ENCODE peak calls at places on chromosomes 5 and 9, in six cellular contexts. H is activated gamma-delta T cell treated with Interleukin-2 at 50 U/mL for 16 hours; C is colonic mucosa; U is immature natural killer cell; X is CD4-positive, alpha-beta T cell; F is natural killer cell treated with Interleukin-12 subunit alpha and Interleukin-12 subunit beta and Interleukin-15 and Interleukin-18, amount 100 ng/mL, for 72 hours. Q is an unnamed sample.
A peak's percentile ranks its signal among the peaks of the same experiment; 100 is the strongest.

GRCh38 chr5:88944751-88945507 is 61.9 kb upstream of the MEF2C start:
- DNase-seq in C (no peak), F (no peak), U (no peak), H (no peak), X (no peak), Q (no peak)

GRCh38 chr5:133534566-133534965 is 77.8 kb downstream of the FSTL4 start:
- DNase-seq in C (no peak), U (no peak), F (no peak), H (no peak), X (no peak), Q (no peak)

GRCh38 chr5:179321206-179321987 is 23.9 kb downstream of the ADAMTS2 start:
- DNase-seq in H (no peak), F (peak; percentile 55), U (no peak), X (no peak), C (no peak), Q (no peak)

GRCh38 chr9:134736791-134737489 is 95.3 kb downstream of the COL5A1 start:
- DNase-seq in F (no peak), U (no peak), C (no peak), H (no peak), X (no peak), Q (no peak)

GRCh38 chr5:101080485-101081240 is 177.6 kb upstream of the ST8SIA4 start:
- DNase-seq in U (no peak), C (no peak), X (no peak), H (no peak), F (no peak), Q (no peak)

GRCh38 chr5:121630402-121630801 is 221.3 kb upstream of the FTMT start:
- DNase-seq in F (no peak), H (no peak), C (peak; percentile 16), U (no peak), X (no peak), Q (no peak)

GRCh38 chr9:91025856-91026255 is 224.2 kb downstream of the SYK start:
- DNase-seq in C (no peak), H (no peak), F (no peak), U (no peak), X (no peak), Q (no peak)

GRCh38 chr9:123933401-123933800 is 3.5 kb upstream of the DENND1A start:
- DNase-seq in U (no peak), X (no peak), C (no peak), F (no peak), H (no peak), Q (no peak)

GRCh38 chr9:6640268-6641072 is 5.1 kb downstream of the GLDC start:
- DNase-seq in C (no peak), X (no peak), H (no peak), U (no peak), F (no peak), Q (no peak)

GRCh38 chr5:130316971-130317421 is 412.7 kb downstream of the CHSY3 start:
- DNase-seq in X (no peak), U (no peak), F (no peak), C (no peak), H (no peak), Q (no peak)

GRCh38 chr5:82167372-82167771 is 110.8 kb downstream of the RPS23 start:
- DNase-seq in C (no peak), U (no peak), F (no peak), H (no peak), X (no peak), Q (no peak)

GRCh38 chr5:168889039-168889438 is 309.9 kb upstream of the PANK3 start:
- DNase-seq in U (no peak), X (no peak), H (no peak), F (no peak), C (no peak), Q (no peak)

GRCh38 chr9:138010861-138011260 is 133.3 kb downstream of the CACNA1B start:
- DNase-seq in F (no peak), H (no peak), U (no peak), C (no peak), X (no peak), Q (no peak)

GRCh38 chr5:96175090-96175489 is 213.4 kb upstream of the ELL2 start:
- DNase-seq in C (no peak), X (no peak), F (no peak), U (no peak), H (no peak), Q (no peak)

GRCh38 chr9:105119166-105119565 is 125.3 kb upstream of the SLC44A1 start:
- DNase-seq in X (no peak), C (no peak), F (no peak), H (no peak), U (no peak), Q (no peak)

GRCh38 chr5:57215629-57216195 is 41.9 kb downstream of the GPBP1 start:
- DNase-seq in C (no peak), X (no peak), F (no peak), H (no peak), U (no peak), Q (no peak)

GRCh38 chr9:128724744-128725211 is 851 bp upstream of the ZDHHC12 start:
- DNase-seq in X (peak; percentile 8), U (no peak), F (no peak), H (no peak), C (peak; percentile 89), Q (no peak)

GRCh38 chr5:167639213-167639612 is 652.2 kb upstream of the WWC1 start:
- DNase-seq in F (no peak), X (no peak), C (no peak), H (no peak), U (no peak), Q (no peak)

GRCh38 chr5:163506726-163507125 is 1.3 kb downstream of the MAT2B start:
- DNase-seq in U (no peak), X (no peak), H (no peak), C (no peak), F (no peak), Q (no peak)

GRCh38 chr5:77629553-77630245 is 8.8 kb downstream of the OTP start:
- DNase-seq in H (no peak), F (no peak), C (no peak), X (no peak), U (no peak), Q (no peak)

GRCh38 chr5:1374030-1374679 is 29.3 kb upstream of the CLPTM1L start:
- DNase-seq in H (no peak), X (no peak), F (peak; percentile 60), U (peak; percentile 80), C (no peak), Q (peak; percentile 19)

GRCh38 chr5:149381986-149382338 is 2.9 kb upstream of the IL17B start:
- DNase-seq in F (peak; percentile 82), H (peak; percentile 73), U (peak; percentile 46), X (peak; percentile 65), C (peak; percentile 81), Q (peak; percentile 39)

GRCh38 chr5:32679218-32679617 is 31.9 kb upstream of the NPR3 start:
- DNase-seq in U (no peak), C (no peak), F (no peak), X (no peak), H (no peak), Q (no peak)

GRCh38 chr9:113587471-113588031 is 124.0 kb downstream of the RGS3 start:
- DNase-seq in X (peak; percentile 19), F (no peak), U (no peak), H (peak; percentile 25), C (no peak), Q (no peak)

GRCh38 chr9:89639367-89639795 is 34.6 kb downstream of the GADD45G start:
- DNase-seq in H (no peak), F (no peak), X (no peak), U (no peak), C (no peak), Q (no peak)

GRCh38 chr5:100905259-100905914 is 2.3 kb upstream of the ST8SIA4 start:
- DNase-seq in U (no peak), F (no peak), X (no peak), C (no peak), H (no peak), Q (peak; percentile 45)

GRCh38 chr9:128421474-128422010 is 885 bp downstream of the CERCAM start:
- DNase-seq in F (no peak), X (no peak), U (peak; percentile 15), H (no peak), C (no peak), Q (no peak)

GRCh38 chr5:174229640-174230350 is 184.3 kb downstream of the NSG2 start:
- DNase-seq in U (no peak), X (no peak), C (no peak), H (no peak), F (no peak), Q (no peak)

GRCh38 chr9:98472216-98472615 is 216.8 kb upstream of the TBC1D2 start:
- DNase-seq in X (no peak), F (no peak), H (no peak), C (no peak), U (no peak), Q (no peak)

GRCh38 chr5:180414176-180414575 is 61.0 kb upstream of the GFPT2 start:
- DNase-seq in C (no peak), H (no peak), X (no peak), F (no peak), U (no peak), Q (no peak)

GRCh38 chr5:176409765-176410164 is 6.6 kb downstream of the CLTB start:
- DNase-seq in H (no peak), U (no peak), X (no peak), C (no peak), F (no peak), Q (no peak)

GRCh38 chr5:172454355-172455086 is at the start of gene SH3PXD2B:
- DNase-seq in F (peak; percentile 71), U (peak; percentile 65), H (peak; percentile 15), X (peak; percentile 22), C (peak; percentile 72), Q (peak; percentile 47)

GRCh38 chr9:109310486-109310901 is 10.4 kb downstream of the EPB41L4B start:
- DNase-seq in F (no peak), X (no peak), C (no peak), H (no peak), U (no peak), Q (no peak)

GRCh38 chr5:154866841-154867240 is 8.4 kb downstream of the CNOT8 start:
- DNase-seq in H (no peak), U (no peak), F (no peak), C (no peak), X (no peak), Q (no peak)

GRCh38 chr9:70229579-70229978 is 29.2 kb upstream of the SMC5 start:
- DNase-seq in X (no peak), F (no peak), C (no peak), H (no peak), U (no peak), Q (no peak)

GRCh38 chr5:125162714-125163113 is 416.3 kb upstream of the ZNF608 start:
- DNase-seq in C (no peak), U (no peak), F (no peak), X (no peak), H (no peak), Q (no peak)

GRCh38 chr5:176608937-176609723 is 826 bp downstream of the GPRIN1 start:
- DNase-seq in X (no peak), H (no peak), U (no peak), F (no peak), C (no peak), Q (no peak)

Q was measured in CD8-positive, alpha-beta memory T cell.